ENCODE peak calls at places on chromosomes 2 and 18, in five cellular contexts. S, V, R, K and N are unnamed samples.

GRCh38 chr2:205700331-205701132 is 18.2 kb downstream of the NRP2 start:
- DNase-seq in S (no peak), V (peak; percentile 40), R (peak; percentile 88), K (peak; percentile 96), N (no peak)

GRCh38 chr2:235647264-235647663 is 153.4 kb downstream of the AGAP1 start:
- DNase-seq in S (no peak), V (no peak), R (no peak), K (no peak), N (no peak)

GRCh38 chr2:157336137-157336721 is 10.6 kb upstream of the ERMN start:
- DNase-seq in S (peak; percentile 54), V (peak; percentile 72), R (peak; percentile 50), K (no peak), N (peak; percentile 39)

GRCh38 chr2:95215018-95215612 is 7.8 kb downstream of the ZNF892 start:
- DNase-seq in S (no peak), V (no peak), R (peak; percentile 13), K (no peak), N (no peak)

GRCh38 chr2:161981016-161981415 is 93.0 kb downstream of the DPP4 start:
- DNase-seq in S (no peak), V (no peak), R (no peak), K (no peak), N (no peak)

GRCh38 chr2:60411295-60411694 is 142.2 kb downstream of the BCL11A start:
- DNase-seq in S (no peak), V (peak; percentile 27), R (no peak), K (peak; percentile 4), N (no peak)

GRCh38 chr18:48719388-48719787 is 180.6 kb downstream of the CTIF start:
- DNase-seq in S (no peak), V (no peak), R (no peak), K (no peak), N (no peak)

GRCh38 chr2:32061973-32062861 is 1.1 kb upstream of the SPAST start:
- DNase-seq in S (peak; percentile 55), V (no peak), R (peak; percentile 78), K (peak; percentile 51), N (no peak)

GRCh38 chr2:15624903-15625302 is 33.2 kb downstream of the DDX1 start:
- DNase-seq in S (no peak), V (no peak), R (no peak), K (no peak), N (no peak)

GRCh38 chr18:8811115-8811514 is 105.8 kb downstream of the MTCL1 start:
- DNase-seq in S (no peak), V (no peak), R (no peak), K (no peak), N (no peak)

GRCh38 chr2:60309326-60309725 is 244.1 kb downstream of the BCL11A start:
- DNase-seq in S (no peak), V (no peak), R (no peak), K (no peak), N (no peak)

GRCh38 chr2:109290887-109291675 is 162.1 kb downstream of the SH3RF3 start:
- DNase-seq in S (no peak), V (no peak), R (no peak), K (peak; percentile 54), N (no peak)

GRCh38 chr2:120934221-120934639 is 198.6 kb downstream of the GLI2 start:
- DNase-seq in S (no peak), V (no peak), R (no peak), K (no peak), N (no peak)

GRCh38 chr2:203809084-203809521 is 58.5 kb upstream of the CTLA4 start:
- DNase-seq in S (no peak), V (no peak), R (peak; percentile 22), K (peak; percentile 95), N (no peak)

GRCh38 chr2:147046473-147046872 is 798.4 kb upstream of the ACVR2A start:
- DNase-seq in S (no peak), V (no peak), R (no peak), K (no peak), N (no peak)

GRCh38 chr2:10668402-10669012 is 21.3 kb downstream of the NOL10 start:
- DNase-seq in S (no peak), V (peak; percentile 75), R (peak; percentile 64), K (peak; percentile 26), N (peak; percentile 57)

GRCh38 chr18:35616664-35617423 is 35.3 kb downstream of the GALNT1 start:
- DNase-seq in S (no peak), V (peak; percentile 70), R (peak; percentile 75), K (peak; percentile 95), N (no peak)

GRCh38 chr2:37377187-37377532 is 32.7 kb downstream of the QPCT start:
- DNase-seq in S (peak; percentile 20), V (peak; percentile 66), R (no peak), K (peak; percentile 88), N (no peak)

GRCh38 chr18:28357785-28358401 is 181.0 kb upstream of the CDH2 start:
- DNase-seq in S (no peak), V (no peak), R (peak; percentile 72), K (no peak), N (peak; percentile 18)

GRCh38 chr2:37527362-37527761 is 144.1 kb downstream of the CDC42EP3 start:
- DNase-seq in S (no peak), V (no peak), R (no peak), K (no peak), N (no peak)

GRCh38 chr2:240436626-240437180 is 1.2 kb downstream of the GPC1 start:
- DNase-seq in S (peak; percentile 66), V (no peak), R (peak; percentile 62), K (peak; percentile 27), N (no peak)

GRCh38 chr2:240439698-240440151 is 4.3 kb downstream of the GPC1 start:
- DNase-seq in S (no peak), V (no peak), R (no peak), K (no peak), N (no peak)

GRCh38 chr2:240438810-240439697 is 3.6 kb downstream of the GPC1 start:
- DNase-seq in S (no peak), V (no peak), R (no peak), K (no peak), N (no peak)

GRCh38 chr2:240437181-240437860 is 1.9 kb downstream of the GPC1 start:
- DNase-seq in S (no peak), V (no peak), R (no peak), K (no peak), N (no peak)

GRCh38 chr2:240437861-240438809 is 2.7 kb downstream of the GPC1 start:
- DNase-seq in S (peak; percentile 86), V (peak; percentile 65), R (peak; percentile 66), K (peak; percentile 16), N (peak; percentile 38)
- H3K79me2 ChIP-seq in S (no peaks in the 10 kb centered on the region), V (no peaks in the 10 kb centered on the region), R (no peaks in the 10 kb centered on the region), K (peaks cover 74% of the 10 kb centered on the region), N (peaks cover 79% of the 10 kb centered on the region)

GRCh38 chr2:138521821-138522220 is 20.3 kb downstream of the SPOPL start:
- DNase-seq in S (no peak), V (no peak), R (no peak), K (no peak), N (no peak)
- H3K79me2 ChIP-seq in S (no peaks in the 10 kb centered on the region), V (peaks cover 71% of the 10 kb centered on the region), R (peaks cover 15% of the 10 kb centered on the region), K (peaks cover 44% of the 10 kb centered on the region), N (peaks cover 76% of the 10 kb centered on the region)

GRCh38 chr2:105974800-105975199 is 219.3 kb downstream of the UXS1 start:
- DNase-seq in S (no peak), V (no peak), R (no peak), K (no peak), N (no peak)

GRCh38 chr2:105977807-105978206 is 216.3 kb downstream of the UXS1 start:
- DNase-seq in S (no peak), V (no peak), R (no peak), K (no peak), N (no peak)

GRCh38 chr2:105972226-105972625 is 221.9 kb downstream of the UXS1 start:
- DNase-seq in S (no peak), V (no peak), R (no peak), K (no peak), N (no peak)

DNA sequence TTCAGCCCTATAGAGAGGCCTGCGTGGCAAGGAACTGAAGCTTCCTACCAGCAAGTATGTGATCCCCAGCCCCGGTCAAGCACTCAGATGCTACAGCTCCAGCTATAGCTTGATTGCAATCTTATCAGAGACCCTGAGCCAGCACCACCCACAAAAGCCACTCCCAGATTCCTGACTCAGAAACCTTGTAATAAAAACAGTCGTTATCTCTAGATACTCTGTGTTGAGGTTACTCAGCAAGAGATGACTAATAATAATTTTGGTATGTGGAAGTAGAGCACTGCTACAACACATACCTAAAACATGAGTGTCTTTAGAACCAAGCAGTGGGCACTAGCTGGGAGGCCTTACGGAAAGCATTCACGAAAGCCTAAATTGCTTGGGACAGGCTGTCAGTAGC is 216.9 kb downstream of the UXS1 start:
- DNase-seq in S (no peak), V (no peak), R (no peak), K (peak; percentile 89), N (peak; percentile 77)
- H3K79me2 ChIP-seq in S (no peaks in the 10 kb centered on the region), V (no peaks in the 10 kb centered on the region), R (no peaks in the 10 kb centered on the region), K (no peaks in the 10 kb centered on the region), N (no peaks in the 10 kb centered on the region)

GRCh38 chr2:103898561-103898960 is 955.4 kb upstream of the POU3F3 start:
- DNase-seq in S (no peak), V (no peak), R (no peak), K (peak; percentile 39), N (no peak)
- H3K79me2 ChIP-seq in S (no peaks in the 10 kb centered on the region), V (no peaks in the 10 kb centered on the region), R (no peaks in the 10 kb centered on the region), K (no peaks in the 10 kb centered on the region), N (no peaks in the 10 kb centered on the region)

GRCh38 chr18:6557052-6557451 is 142.3 kb upstream of the L3MBTL4 start:
- DNase-seq in S (no peak), V (no peak), R (peak; percentile 40), K (no peak), N (no peak)
- H3K79me2 ChIP-seq in S (no peaks in the 10 kb centered on the region), V (no peaks in the 10 kb centered on the region), R (no peaks in the 10 kb centered on the region), K (no peaks in the 10 kb centered on the region), N (no peaks in the 10 kb centered on the region)

GRCh38 chr18:25097119-25098114 is 254.5 kb downstream of the ZNF521 start:
- DNase-seq in S (no peak), V (peak; percentile 57), R (peak; percentile 5), K (peak; percentile 37), N (no peak)

GRCh38 chr18:25099838-25100393 is 252.1 kb downstream of the ZNF521 start:
- DNase-seq in S (no peak), V (no peak), R (no peak), K (no peak), N (no peak)

GRCh38 chr18:25103468-25104155 is 248.4 kb downstream of the ZNF521 start:
- DNase-seq in S (no peak), V (no peak), R (no peak), K (no peak), N (no peak)

DNA sequence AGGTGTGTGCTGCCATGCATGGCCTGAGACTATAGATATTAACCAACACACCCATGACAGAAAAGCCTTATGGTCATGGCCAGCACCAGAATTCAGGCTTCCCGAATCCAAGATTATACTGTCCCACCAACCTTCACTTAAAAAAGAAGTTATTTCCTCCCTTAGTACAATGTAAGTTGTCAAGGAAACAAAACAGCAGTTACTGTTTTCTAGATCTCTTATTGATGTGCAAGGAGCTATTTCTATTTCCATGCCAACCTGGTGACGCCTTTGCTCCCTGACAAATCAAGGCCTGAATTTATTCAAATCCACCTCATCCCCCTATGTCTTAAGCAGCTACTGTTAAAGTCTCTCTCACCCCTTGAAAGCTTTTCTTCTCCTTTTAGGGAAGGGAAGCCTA is 249.3 kb downstream of the ZNF521 start:
- DNase-seq in S (no peak), V (no peak), R (no peak), K (no peak), N (no peak)
- H3K79me2 ChIP-seq in S (no peaks in the 10 kb centered on the region), V (no peaks in the 10 kb centered on the region), R (no peaks in the 10 kb centered on the region), K (no peaks in the 10 kb centered on the region), N (no peaks in the 10 kb centered on the region)